ENCODE peak calls at places on chromosomes 5 and 9, in ten cellular contexts. One of them, this sample, is unnamed.

GRCh38 chr5:103587185-103587748 is 24.7 kb upstream of the NUDT12 start:
- DNase-seq in brain microvascular endothelial cell: no peak
- DNase-seq in SJCRH30: no peak
- DNase-seq in H9: no peak
- DNase-seq in left ventricle myocardium inferior: no peak
- DNase-seq in RWPE1: peak; percentile 11
- DNase-seq in breast epithelium: no peak
- DNase-seq in CD4-positive, alpha-beta T cell: no peak
- DNase-seq in substantia nigra: no peak
- DNase-seq in mesendoderm: peak; percentile 39
- DNase-seq in this sample: no peak

GRCh38 chr5:19261879-19262278 is 726.1 kb downstream of the CDH18 start:
- DNase-seq in brain microvascular endothelial cell: no peak
- DNase-seq in SJCRH30: no peak
- DNase-seq in H9: no peak
- DNase-seq in left ventricle myocardium inferior: no peak
- DNase-seq in RWPE1: no peak
- DNase-seq in breast epithelium: no peak
- DNase-seq in CD4-positive, alpha-beta T cell: no peak
- DNase-seq in substantia nigra: no peak
- DNase-seq in mesendoderm: peak; percentile 8
- DNase-seq in this sample: no peak

GRCh38 chr9:109852561-109852960 is 72.6 kb downstream of the PALM2AKAP2 start:
- DNase-seq in brain microvascular endothelial cell: no peak
- DNase-seq in SJCRH30: no peak
- DNase-seq in H9: no peak
- DNase-seq in left ventricle myocardium inferior: no peak
- DNase-seq in RWPE1: no peak
- DNase-seq in breast epithelium: no peak
- DNase-seq in CD4-positive, alpha-beta T cell: no peak
- DNase-seq in substantia nigra: no peak
- DNase-seq in mesendoderm: no peak
- DNase-seq in this sample: no peak

GRCh38 chr9:125190371-125190801 is 783 bp upstream of the PPP6C start:
- DNase-seq in brain microvascular endothelial cell: no peak
- DNase-seq in SJCRH30: peak; percentile 21
- DNase-seq in H9: no peak
- DNase-seq in left ventricle myocardium inferior: no peak
- DNase-seq in RWPE1: peak; percentile 51
- DNase-seq in breast epithelium: no peak
- DNase-seq in CD4-positive, alpha-beta T cell: no peak
- DNase-seq in substantia nigra: no peak
- DNase-seq in mesendoderm: peak; percentile 23
- DNase-seq in this sample: no peak

GRCh38 chr5:132677191-132677590 is 3.4 kb downstream of the IL4 start:
- DNase-seq in brain microvascular endothelial cell: peak; percentile 90
- DNase-seq in SJCRH30: peak; percentile 63
- DNase-seq in H9: peak; percentile 59
- DNase-seq in left ventricle myocardium inferior: no peak
- DNase-seq in RWPE1: peak; percentile 98
- DNase-seq in breast epithelium: no peak
- DNase-seq in CD4-positive, alpha-beta T cell: no peak
- DNase-seq in substantia nigra: no peak
- DNase-seq in mesendoderm: peak; percentile 65
- DNase-seq in this sample: no peak

GRCh38 chr5:13994606-13995336 is 50.3 kb upstream of the DNAH5 start:
- DNase-seq in brain microvascular endothelial cell: no peak
- DNase-seq in SJCRH30: peak; percentile 42
- DNase-seq in H9: no peak
- DNase-seq in left ventricle myocardium inferior: no peak
- DNase-seq in RWPE1: no peak
- DNase-seq in breast epithelium: no peak
- DNase-seq in CD4-positive, alpha-beta T cell: no peak
- DNase-seq in substantia nigra: no peak
- DNase-seq in mesendoderm: no peak
- DNase-seq in this sample: no peak

GRCh38 chr5:134086215-134086942 is 28.1 kb upstream of the TCF7 start:
- DNase-seq in brain microvascular endothelial cell: no peak
- DNase-seq in SJCRH30: no peak
- DNase-seq in H9: peak; percentile 6
- DNase-seq in left ventricle myocardium inferior: no peak
- DNase-seq in RWPE1: no peak
- DNase-seq in breast epithelium: no peak
- DNase-seq in CD4-positive, alpha-beta T cell: no peak
- DNase-seq in substantia nigra: no peak
- DNase-seq in mesendoderm: no peak
- DNase-seq in this sample: no peak

GRCh38 chr9:17625644-17626388 is 47.0 kb downstream of the SH3GL2 start:
- DNase-seq in brain microvascular endothelial cell: no peak
- DNase-seq in SJCRH30: no peak
- DNase-seq in H9: no peak
- DNase-seq in left ventricle myocardium inferior: no peak
- DNase-seq in RWPE1: peak; percentile 7
- DNase-seq in breast epithelium: no peak
- DNase-seq in CD4-positive, alpha-beta T cell: no peak
- DNase-seq in substantia nigra: no peak
- DNase-seq in mesendoderm: peak; percentile 35
- DNase-seq in this sample: no peak

GRCh38 chr9:135255843-135256567 is 168.5 kb downstream of the OLFM1 start:
- DNase-seq in brain microvascular endothelial cell: no peak
- DNase-seq in SJCRH30: no peak
- DNase-seq in H9: no peak
- DNase-seq in left ventricle myocardium inferior: no peak
- DNase-seq in RWPE1: no peak
- DNase-seq in breast epithelium: no peak
- DNase-seq in CD4-positive, alpha-beta T cell: no peak
- DNase-seq in substantia nigra: no peak
- DNase-seq in mesendoderm: no peak
- DNase-seq in this sample: no peak

GRCh38 chr5:149166591-149167100 is 25.4 kb downstream of the ABLIM3 start:
- DNase-seq in brain microvascular endothelial cell: no peak
- DNase-seq in SJCRH30: no peak
- DNase-seq in H9: no peak
- DNase-seq in left ventricle myocardium inferior: no peak
- DNase-seq in RWPE1: no peak
- DNase-seq in breast epithelium: no peak
- DNase-seq in CD4-positive, alpha-beta T cell: no peak
- DNase-seq in substantia nigra: no peak
- DNase-seq in mesendoderm: no peak
- DNase-seq in this sample: no peak

DNA sequence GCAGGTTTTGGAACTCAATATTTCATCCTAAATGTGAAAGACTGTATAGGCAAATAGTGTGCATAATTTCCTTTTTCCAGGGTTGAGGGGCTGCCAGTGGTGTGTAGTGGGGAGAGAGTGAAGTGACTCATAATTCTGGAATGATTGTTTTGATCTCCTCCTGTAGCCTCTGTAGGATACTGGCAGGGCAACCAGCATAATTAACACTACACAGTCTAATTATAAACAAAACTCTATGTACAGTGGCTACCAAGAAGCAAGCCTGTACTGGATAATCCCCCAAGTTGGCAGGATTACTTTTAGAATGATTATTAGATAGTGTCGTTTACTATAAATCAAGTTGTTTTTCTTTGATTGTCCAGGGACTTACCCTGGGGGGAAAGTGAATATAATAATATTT is 32.2 kb downstream of the LNPEP start:
- DNase-seq in brain microvascular endothelial cell: peak; percentile 28
- DNase-seq in SJCRH30: peak; percentile 31
- DNase-seq in H9: no peak
- DNase-seq in left ventricle myocardium inferior: no peak
- DNase-seq in RWPE1: peak; percentile 75
- DNase-seq in breast epithelium: no peak
- DNase-seq in CD4-positive, alpha-beta T cell: no peak
- DNase-seq in substantia nigra: no peak
- DNase-seq in mesendoderm: no peak
- DNase-seq in this sample: no peak
- H3K27ac ChIP-seq in brain microvascular endothelial cell: no peak overlapping the region
- H3K27ac ChIP-seq in SJCRH30: peak overlapping the region; percentile 70
- H3K27ac ChIP-seq in H9: no peak overlapping the region
- H3K27ac ChIP-seq in left ventricle myocardium inferior: peak overlapping the region; percentile 71
- H3K27ac ChIP-seq in RWPE1: no peak overlapping the region
- H3K27ac ChIP-seq in breast epithelium: no peak overlapping the region
- H3K27ac ChIP-seq in CD4-positive, alpha-beta T cell: no peak overlapping the region
- H3K27ac ChIP-seq in substantia nigra: no peak overlapping the region
- H3K27ac ChIP-seq in mesendoderm: no peak overlapping the region
- H3K27ac ChIP-seq in this sample: no peak overlapping the region

DNA sequence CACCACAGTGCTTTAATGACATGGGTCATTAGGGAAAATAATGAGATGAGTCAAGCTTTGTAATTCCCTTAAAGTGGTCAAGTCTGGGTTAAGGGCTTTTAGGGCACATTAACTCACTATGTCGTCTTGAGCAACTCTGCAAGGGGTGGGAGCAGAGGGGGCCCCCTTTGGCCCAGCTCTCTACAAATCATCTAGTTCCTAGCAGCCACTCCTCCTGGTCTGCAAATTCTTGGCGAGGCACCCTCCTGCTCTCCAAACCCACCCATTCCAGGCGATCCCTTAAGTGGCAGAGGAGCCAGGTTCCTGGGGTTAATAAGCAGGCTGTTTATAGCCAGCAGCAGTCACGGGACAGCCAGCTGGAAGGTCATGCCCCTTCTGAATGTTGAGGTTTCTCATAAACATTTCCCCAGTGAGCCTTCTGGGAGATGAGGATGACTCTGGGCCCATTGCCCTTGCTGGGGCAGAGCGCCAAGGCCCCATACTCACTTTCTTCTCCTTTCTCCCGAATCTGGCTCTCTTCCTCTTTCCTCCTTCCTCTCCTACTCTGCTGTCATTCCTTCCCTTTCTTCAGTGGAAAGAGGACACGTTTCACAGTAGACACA is 14.3 kb upstream of the GPX3 start:
- DNase-seq in brain microvascular endothelial cell: no peak
- DNase-seq in SJCRH30: no peak
- DNase-seq in H9: no peak
- DNase-seq in left ventricle myocardium inferior: peak; percentile 87
- DNase-seq in RWPE1: no peak
- DNase-seq in breast epithelium: peak; percentile 76
- DNase-seq in CD4-positive, alpha-beta T cell: no peak
- DNase-seq in substantia nigra: no peak
- DNase-seq in mesendoderm: no peak
- DNase-seq in this sample: no peak
- H3K27ac ChIP-seq in brain microvascular endothelial cell: no peak overlapping the region
- H3K27ac ChIP-seq in SJCRH30: no peak overlapping the region
- H3K27ac ChIP-seq in H9: no peak overlapping the region
- H3K27ac ChIP-seq in left ventricle myocardium inferior: peak overlapping the region; percentile 90
- H3K27ac ChIP-seq in RWPE1: no peak overlapping the region
- H3K27ac ChIP-seq in breast epithelium: peak overlapping the region; percentile 92
- H3K27ac ChIP-seq in CD4-positive, alpha-beta T cell: no peak overlapping the region
- H3K27ac ChIP-seq in substantia nigra: no peak overlapping the region
- H3K27ac ChIP-seq in mesendoderm: no peak overlapping the region
- H3K27ac ChIP-seq in this sample: peak overlapping the region; percentile 38

DNA sequence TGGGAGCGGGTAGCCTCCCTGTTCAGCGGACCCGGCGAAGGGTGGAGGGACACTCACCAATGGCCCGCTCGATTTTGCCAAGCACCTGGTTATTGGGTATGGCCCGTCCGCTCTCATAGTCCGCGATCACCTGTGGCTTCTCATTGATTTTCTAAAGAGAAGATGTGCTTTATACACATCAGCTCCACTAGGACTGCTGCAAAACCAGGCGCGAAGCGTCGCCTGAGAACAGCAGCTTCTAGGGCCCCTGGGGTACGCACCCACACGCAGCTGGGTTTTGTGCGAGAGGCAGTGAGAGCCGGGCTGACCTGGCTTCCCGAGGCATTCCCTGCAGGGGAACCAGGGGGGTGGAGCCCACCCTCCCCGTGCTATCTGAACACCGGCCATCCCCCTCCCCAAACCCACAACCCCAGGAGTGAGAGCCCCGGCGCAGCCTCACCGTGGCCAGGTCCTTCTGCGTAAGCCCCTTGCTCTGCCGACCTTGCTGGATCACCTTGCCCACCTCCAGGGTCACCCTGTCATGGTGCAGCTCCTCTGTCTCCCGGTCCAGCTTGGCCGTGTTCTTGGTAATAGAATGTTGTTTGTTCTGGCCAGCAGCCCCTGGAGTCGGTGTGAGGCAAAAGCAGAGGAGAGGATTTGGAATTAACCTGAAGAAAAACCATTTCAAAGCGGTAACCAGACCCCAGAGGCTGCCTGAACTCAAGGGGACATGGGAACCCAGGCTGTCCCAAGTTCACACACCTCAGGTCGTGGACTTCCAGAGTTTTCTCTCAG is 3.1 kb downstream of the EDF1 start:
- DNase-seq in brain microvascular endothelial cell: no peak
- DNase-seq in SJCRH30: no peak
- DNase-seq in H9: no peak
- DNase-seq in left ventricle myocardium inferior: peak; percentile 8
- DNase-seq in RWPE1: no peak
- DNase-seq in breast epithelium: no peak
- DNase-seq in CD4-positive, alpha-beta T cell: no peak
- DNase-seq in substantia nigra: no peak
- DNase-seq in mesendoderm: no peak
- DNase-seq in this sample: no peak
- H3K27ac ChIP-seq in brain microvascular endothelial cell: no peak overlapping the region
- H3K27ac ChIP-seq in SJCRH30: no peak overlapping the region
- H3K27ac ChIP-seq in H9: no peak overlapping the region
- H3K27ac ChIP-seq in left ventricle myocardium inferior: no peak overlapping the region
- H3K27ac ChIP-seq in RWPE1: peak overlapping the region; percentile 98
- H3K27ac ChIP-seq in breast epithelium: no peak overlapping the region
- H3K27ac ChIP-seq in CD4-positive, alpha-beta T cell: no peak overlapping the region
- H3K27ac ChIP-seq in substantia nigra: no peak overlapping the region
- H3K27ac ChIP-seq in mesendoderm: no peak overlapping the region
- H3K27ac ChIP-seq in this sample: no peak overlapping the region

GRCh38 chr9:107707419-107707837 is 217.9 kb upstream of the KLF4 start:
- DNase-seq in brain microvascular endothelial cell: peak; percentile 97
- DNase-seq in SJCRH30: peak; percentile 28
- DNase-seq in H9: no peak
- DNase-seq in left ventricle myocardium inferior: no peak
- DNase-seq in RWPE1: peak; percentile 94
- DNase-seq in breast epithelium: no peak
- DNase-seq in CD4-positive, alpha-beta T cell: no peak
- DNase-seq in substantia nigra: no peak
- DNase-seq in mesendoderm: no peak
- DNase-seq in this sample: no peak

GRCh38 chr9:107705521-107705920 is 216.0 kb upstream of the KLF4 start:
- DNase-seq in brain microvascular endothelial cell: no peak
- DNase-seq in SJCRH30: no peak
- DNase-seq in H9: no peak
- DNase-seq in left ventricle myocardium inferior: no peak
- DNase-seq in RWPE1: peak; percentile 49
- DNase-seq in breast epithelium: no peak
- DNase-seq in CD4-positive, alpha-beta T cell: no peak
- DNase-seq in substantia nigra: no peak
- DNase-seq in mesendoderm: no peak
- DNase-seq in this sample: no peak

GRCh38 chr9:107704791-107705190 is 215.2 kb upstream of the KLF4 start:
- DNase-seq in brain microvascular endothelial cell: no peak
- DNase-seq in SJCRH30: no peak
- DNase-seq in H9: no peak
- DNase-seq in left ventricle myocardium inferior: no peak
- DNase-seq in RWPE1: no peak
- DNase-seq in breast epithelium: no peak
- DNase-seq in CD4-positive, alpha-beta T cell: no peak
- DNase-seq in substantia nigra: no peak
- DNase-seq in mesendoderm: no peak
- DNase-seq in this sample: no peak

GRCh38 chr9:107707915-107708441 is 218.4 kb upstream of the KLF4 start:
- DNase-seq in brain microvascular endothelial cell: peak; percentile 70
- DNase-seq in SJCRH30: no peak
- DNase-seq in H9: no peak
- DNase-seq in left ventricle myocardium inferior: no peak
- DNase-seq in RWPE1: no peak
- DNase-seq in breast epithelium: no peak
- DNase-seq in CD4-positive, alpha-beta T cell: no peak
- DNase-seq in substantia nigra: no peak
- DNase-seq in mesendoderm: no peak
- DNase-seq in this sample: no peak

GRCh38 chr9:107706706-107707105 is 217.1 kb upstream of the KLF4 start:
- DNase-seq in brain microvascular endothelial cell: no peak
- DNase-seq in SJCRH30: no peak
- DNase-seq in H9: no peak
- DNase-seq in left ventricle myocardium inferior: no peak
- DNase-seq in RWPE1: no peak
- DNase-seq in breast epithelium: no peak
- DNase-seq in CD4-positive, alpha-beta T cell: no peak
- DNase-seq in substantia nigra: no peak
- DNase-seq in mesendoderm: no peak
- DNase-seq in this sample: no peak
- H3K27ac ChIP-seq in brain microvascular endothelial cell: peak overlapping the region; percentile 89
- H3K27ac ChIP-seq in SJCRH30: no peak overlapping the region
- H3K27ac ChIP-seq in H9: no peak overlapping the region
- H3K27ac ChIP-seq in left ventricle myocardium inferior: no peak overlapping the region
- H3K27ac ChIP-seq in RWPE1: no peak overlapping the region
- H3K27ac ChIP-seq in breast epithelium: no peak overlapping the region
- H3K27ac ChIP-seq in CD4-positive, alpha-beta T cell: no peak overlapping the region
- H3K27ac ChIP-seq in substantia nigra: no peak overlapping the region
- H3K27ac ChIP-seq in mesendoderm: no peak overlapping the region
- H3K27ac ChIP-seq in this sample: no peak overlapping the region